ENCODE peak calls at places on chromosomes 3 and 15, in eight cellular contexts. One of them, this sample, is unnamed.

GRCh38 chr3:62261121-62261520 is 112.2 kb downstream of the FEZF2 start:
- DNase-seq in activated naive CD4-positive, alpha-beta T cell treated with anti-CD3 and anti-CD28 coated beads, Interleukin-2, amount 50 U/mL, for 16 hours: no peak
- DNase-seq in GM12865: peak; percentile 10
- DNase-seq in HT-29: no peak
- DNase-seq in activated CD4-positive, alpha-beta T cell treated with anti-CD3 and anti-CD28 coated beads, Interleukin-2, amount 50 U/mL, for 1 hour: no peak
- DNase-seq in occipital lobe: no peak
- DNase-seq in dermis microvascular lymphatic vessel endothelial cell: no peak
- DNase-seq in C1 segment of cervical spinal cord: no peak
- DNase-seq in this sample: no peak

GRCh38 chr3:45272411-45272810 is 46.3 kb upstream of the TMEM158 start:
- DNase-seq in activated naive CD4-positive, alpha-beta T cell treated with anti-CD3 and anti-CD28 coated beads, Interleukin-2, amount 50 U/mL, for 16 hours: no peak
- DNase-seq in GM12865: no peak
- DNase-seq in HT-29: no peak
- DNase-seq in activated CD4-positive, alpha-beta T cell treated with anti-CD3 and anti-CD28 coated beads, Interleukin-2, amount 50 U/mL, for 1 hour: no peak
- DNase-seq in occipital lobe: no peak
- DNase-seq in dermis microvascular lymphatic vessel endothelial cell: no peak
- DNase-seq in C1 segment of cervical spinal cord: no peak
- DNase-seq in this sample: no peak

GRCh38 chr15:40875996-40876740 is 2.1 kb upstream of the RHOV start:
- DNase-seq in activated naive CD4-positive, alpha-beta T cell treated with anti-CD3 and anti-CD28 coated beads, Interleukin-2, amount 50 U/mL, for 16 hours: no peak
- DNase-seq in GM12865: no peak
- DNase-seq in HT-29: no peak
- DNase-seq in activated CD4-positive, alpha-beta T cell treated with anti-CD3 and anti-CD28 coated beads, Interleukin-2, amount 50 U/mL, for 1 hour: no peak
- DNase-seq in occipital lobe: no peak
- DNase-seq in dermis microvascular lymphatic vessel endothelial cell: no peak
- DNase-seq in C1 segment of cervical spinal cord: no peak
- DNase-seq in this sample: no peak

GRCh38 chr3:100426029-100426682 is 24.8 kb downstream of the LNP1 start:
- DNase-seq in activated naive CD4-positive, alpha-beta T cell treated with anti-CD3 and anti-CD28 coated beads, Interleukin-2, amount 50 U/mL, for 16 hours: no peak
- DNase-seq in GM12865: no peak
- DNase-seq in HT-29: no peak
- DNase-seq in activated CD4-positive, alpha-beta T cell treated with anti-CD3 and anti-CD28 coated beads, Interleukin-2, amount 50 U/mL, for 1 hour: no peak
- DNase-seq in occipital lobe: no peak
- DNase-seq in dermis microvascular lymphatic vessel endothelial cell: no peak
- DNase-seq in C1 segment of cervical spinal cord: no peak
- DNase-seq in this sample: no peak

GRCh38 chr3:78893161-78893560 is 874.6 kb downstream of the ROBO1 start:
- DNase-seq in activated naive CD4-positive, alpha-beta T cell treated with anti-CD3 and anti-CD28 coated beads, Interleukin-2, amount 50 U/mL, for 16 hours: no peak
- DNase-seq in GM12865: no peak
- DNase-seq in HT-29: no peak
- DNase-seq in activated CD4-positive, alpha-beta T cell treated with anti-CD3 and anti-CD28 coated beads, Interleukin-2, amount 50 U/mL, for 1 hour: no peak
- DNase-seq in occipital lobe: no peak
- DNase-seq in dermis microvascular lymphatic vessel endothelial cell: no peak
- DNase-seq in C1 segment of cervical spinal cord: no peak
- DNase-seq in this sample: no peak

GRCh38 chr3:12454076-12454807 is 30.0 kb upstream of the TSEN2 start:
- DNase-seq in activated naive CD4-positive, alpha-beta T cell treated with anti-CD3 and anti-CD28 coated beads, Interleukin-2, amount 50 U/mL, for 16 hours: no peak
- DNase-seq in GM12865: no peak
- DNase-seq in HT-29: no peak
- DNase-seq in activated CD4-positive, alpha-beta T cell treated with anti-CD3 and anti-CD28 coated beads, Interleukin-2, amount 50 U/mL, for 1 hour: no peak
- DNase-seq in occipital lobe: no peak
- DNase-seq in dermis microvascular lymphatic vessel endothelial cell: no peak
- DNase-seq in C1 segment of cervical spinal cord: no peak
- DNase-seq in this sample: no peak

GRCh38 chr3:155079795-155080546 is at the start of gene MME:
- DNase-seq in activated naive CD4-positive, alpha-beta T cell treated with anti-CD3 and anti-CD28 coated beads, Interleukin-2, amount 50 U/mL, for 16 hours: no peak
- DNase-seq in GM12865: no peak
- DNase-seq in HT-29: no peak
- DNase-seq in activated CD4-positive, alpha-beta T cell treated with anti-CD3 and anti-CD28 coated beads, Interleukin-2, amount 50 U/mL, for 1 hour: no peak
- DNase-seq in occipital lobe: no peak
- DNase-seq in dermis microvascular lymphatic vessel endothelial cell: no peak
- DNase-seq in C1 segment of cervical spinal cord: no peak
- DNase-seq in this sample: no peak

GRCh38 chr15:72912121-72912520 is 128.6 kb upstream of the ADPGK start:
- DNase-seq in activated naive CD4-positive, alpha-beta T cell treated with anti-CD3 and anti-CD28 coated beads, Interleukin-2, amount 50 U/mL, for 16 hours: no peak
- DNase-seq in GM12865: no peak
- DNase-seq in HT-29: no peak
- DNase-seq in activated CD4-positive, alpha-beta T cell treated with anti-CD3 and anti-CD28 coated beads, Interleukin-2, amount 50 U/mL, for 1 hour: no peak
- DNase-seq in occipital lobe: no peak
- DNase-seq in dermis microvascular lymphatic vessel endothelial cell: no peak
- DNase-seq in C1 segment of cervical spinal cord: no peak
- DNase-seq in this sample: no peak

GRCh38 chr3:9615003-9615628 is 34.2 kb upstream of the MTMR14 start:
- DNase-seq in activated naive CD4-positive, alpha-beta T cell treated with anti-CD3 and anti-CD28 coated beads, Interleukin-2, amount 50 U/mL, for 16 hours: no peak
- DNase-seq in GM12865: no peak
- DNase-seq in HT-29: no peak
- DNase-seq in activated CD4-positive, alpha-beta T cell treated with anti-CD3 and anti-CD28 coated beads, Interleukin-2, amount 50 U/mL, for 1 hour: no peak
- DNase-seq in occipital lobe: no peak
- DNase-seq in dermis microvascular lymphatic vessel endothelial cell: no peak
- DNase-seq in C1 segment of cervical spinal cord: no peak
- DNase-seq in this sample: no peak

GRCh38 chr3:8856031-8856430 is 86.6 kb upstream of the OXTR start:
- DNase-seq in activated naive CD4-positive, alpha-beta T cell treated with anti-CD3 and anti-CD28 coated beads, Interleukin-2, amount 50 U/mL, for 16 hours: no peak
- DNase-seq in GM12865: no peak
- DNase-seq in HT-29: no peak
- DNase-seq in activated CD4-positive, alpha-beta T cell treated with anti-CD3 and anti-CD28 coated beads, Interleukin-2, amount 50 U/mL, for 1 hour: no peak
- DNase-seq in occipital lobe: no peak
- DNase-seq in dermis microvascular lymphatic vessel endothelial cell: no peak
- DNase-seq in C1 segment of cervical spinal cord: no peak
- DNase-seq in this sample: no peak

GRCh38 chr15:98899266-98900021 is 108.1 kb downstream of the PGPEP1L start:
- DNase-seq in activated naive CD4-positive, alpha-beta T cell treated with anti-CD3 and anti-CD28 coated beads, Interleukin-2, amount 50 U/mL, for 16 hours: no peak
- DNase-seq in GM12865: no peak
- DNase-seq in HT-29: no peak
- DNase-seq in activated CD4-positive, alpha-beta T cell treated with anti-CD3 and anti-CD28 coated beads, Interleukin-2, amount 50 U/mL, for 1 hour: no peak
- DNase-seq in occipital lobe: no peak
- DNase-seq in dermis microvascular lymphatic vessel endothelial cell: no peak
- DNase-seq in C1 segment of cervical spinal cord: no peak
- DNase-seq in this sample: no peak

GRCh38 chr3:41900265-41900664 is 61.6 kb downstream of the ULK4 start:
- DNase-seq in activated naive CD4-positive, alpha-beta T cell treated with anti-CD3 and anti-CD28 coated beads, Interleukin-2, amount 50 U/mL, for 16 hours: no peak
- DNase-seq in GM12865: no peak
- DNase-seq in HT-29: no peak
- DNase-seq in activated CD4-positive, alpha-beta T cell treated with anti-CD3 and anti-CD28 coated beads, Interleukin-2, amount 50 U/mL, for 1 hour: no peak
- DNase-seq in occipital lobe: no peak
- DNase-seq in dermis microvascular lymphatic vessel endothelial cell: no peak
- DNase-seq in C1 segment of cervical spinal cord: no peak
- DNase-seq in this sample: peak; percentile 16

GRCh38 chr3:154936196-154936595 is 143.9 kb upstream of the MME start:
- DNase-seq in activated naive CD4-positive, alpha-beta T cell treated with anti-CD3 and anti-CD28 coated beads, Interleukin-2, amount 50 U/mL, for 16 hours: no peak
- DNase-seq in GM12865: no peak
- DNase-seq in HT-29: no peak
- DNase-seq in activated CD4-positive, alpha-beta T cell treated with anti-CD3 and anti-CD28 coated beads, Interleukin-2, amount 50 U/mL, for 1 hour: no peak
- DNase-seq in occipital lobe: no peak
- DNase-seq in dermis microvascular lymphatic vessel endothelial cell: no peak
- DNase-seq in C1 segment of cervical spinal cord: no peak
- DNase-seq in this sample: no peak

GRCh38 chr3:74624301-74624700 is 9.8 kb upstream of the CNTN3 start:
- DNase-seq in activated naive CD4-positive, alpha-beta T cell treated with anti-CD3 and anti-CD28 coated beads, Interleukin-2, amount 50 U/mL, for 16 hours: no peak
- DNase-seq in GM12865: no peak
- DNase-seq in HT-29: no peak
- DNase-seq in activated CD4-positive, alpha-beta T cell treated with anti-CD3 and anti-CD28 coated beads, Interleukin-2, amount 50 U/mL, for 1 hour: no peak
- DNase-seq in occipital lobe: no peak
- DNase-seq in dermis microvascular lymphatic vessel endothelial cell: no peak
- DNase-seq in C1 segment of cervical spinal cord: no peak
- DNase-seq in this sample: no peak

GRCh38 chr3:9088431-9089353 is 125.4 kb upstream of the RAD18 start:
- DNase-seq in activated naive CD4-positive, alpha-beta T cell treated with anti-CD3 and anti-CD28 coated beads, Interleukin-2, amount 50 U/mL, for 16 hours: no peak
- DNase-seq in GM12865: no peak
- DNase-seq in HT-29: no peak
- DNase-seq in activated CD4-positive, alpha-beta T cell treated with anti-CD3 and anti-CD28 coated beads, Interleukin-2, amount 50 U/mL, for 1 hour: no peak
- DNase-seq in occipital lobe: no peak
- DNase-seq in dermis microvascular lymphatic vessel endothelial cell: peak; percentile 28
- DNase-seq in C1 segment of cervical spinal cord: no peak
- DNase-seq in this sample: no peak

GRCh38 chr3:122942937-122943827 is 84.4 kb downstream of the SEMA5B start:
- DNase-seq in activated naive CD4-positive, alpha-beta T cell treated with anti-CD3 and anti-CD28 coated beads, Interleukin-2, amount 50 U/mL, for 16 hours: no peak
- DNase-seq in GM12865: peak; percentile 37
- DNase-seq in HT-29: peak; percentile 93
- DNase-seq in activated CD4-positive, alpha-beta T cell treated with anti-CD3 and anti-CD28 coated beads, Interleukin-2, amount 50 U/mL, for 1 hour: peak; percentile 6
- DNase-seq in occipital lobe: peak; percentile 29
- DNase-seq in dermis microvascular lymphatic vessel endothelial cell: peak; percentile 48
- DNase-seq in C1 segment of cervical spinal cord: peak; percentile 18
- DNase-seq in this sample: peak; percentile 66

GRCh38 chr15:77827860-77828259 is 195.1 kb upstream of the LINGO1 start:
- DNase-seq in activated naive CD4-positive, alpha-beta T cell treated with anti-CD3 and anti-CD28 coated beads, Interleukin-2, amount 50 U/mL, for 16 hours: no peak
- DNase-seq in GM12865: no peak
- DNase-seq in HT-29: no peak
- DNase-seq in activated CD4-positive, alpha-beta T cell treated with anti-CD3 and anti-CD28 coated beads, Interleukin-2, amount 50 U/mL, for 1 hour: no peak
- DNase-seq in occipital lobe: no peak
- DNase-seq in dermis microvascular lymphatic vessel endothelial cell: no peak
- DNase-seq in C1 segment of cervical spinal cord: no peak
- DNase-seq in this sample: no peak

GRCh38 chr15:65192016-65192415 is 6.9 kb upstream of the CLPX start:
- DNase-seq in activated naive CD4-positive, alpha-beta T cell treated with anti-CD3 and anti-CD28 coated beads, Interleukin-2, amount 50 U/mL, for 16 hours: no peak
- DNase-seq in GM12865: peak; percentile 32
- DNase-seq in HT-29: peak; percentile 25
- DNase-seq in activated CD4-positive, alpha-beta T cell treated with anti-CD3 and anti-CD28 coated beads, Interleukin-2, amount 50 U/mL, for 1 hour: no peak
- DNase-seq in occipital lobe: no peak
- DNase-seq in dermis microvascular lymphatic vessel endothelial cell: no peak
- DNase-seq in C1 segment of cervical spinal cord: no peak
- DNase-seq in this sample: no peak

GRCh38 chr3:37922721-37923575 is 61.3 kb downstream of the CTDSPL start:
- DNase-seq in activated naive CD4-positive, alpha-beta T cell treated with anti-CD3 and anti-CD28 coated beads, Interleukin-2, amount 50 U/mL, for 16 hours: no peak
- DNase-seq in GM12865: no peak
- DNase-seq in HT-29: no peak
- DNase-seq in activated CD4-positive, alpha-beta T cell treated with anti-CD3 and anti-CD28 coated beads, Interleukin-2, amount 50 U/mL, for 1 hour: no peak
- DNase-seq in occipital lobe: peak; percentile 44
- DNase-seq in dermis microvascular lymphatic vessel endothelial cell: no peak
- DNase-seq in C1 segment of cervical spinal cord: no peak
- DNase-seq in this sample: no peak